ENCODE peak calls at places on chromosomes 5 and 9, in five cellular contexts. X is fibroblast of lung; Z is stimulated activated CD4-positive, alpha-beta T cell treated with anti-CD3 and anti-CD28 coated beads, Interleukin-15, amount 100 ng/mL, for 24 hours; P is iPS-NIHi11; N is anterior cingulate cortex. D is an unnamed sample.

GRCh38 chr5:76642390-76643040 is 19.3 kb upstream of the F2RL2 start:
- DNase-seq in X (peak), Z (no peak), P (no peak), N (no peak), D (no peak)

GRCh38 chr9:90300901-90301688 is 341.5 kb downstream of the DIRAS2 start:
- DNase-seq in X (peak), Z (no peak), P (peak), N (no peak), D (no peak)

GRCh38 chr9:97601228-97601898 is 31.8 kb downstream of the TSTD2 start:
- DNase-seq in X (no peak), Z (no peak), P (no peak), N (no peak), D (no peak)

GRCh38 chr9:94726495-94727191 is at the start of gene AOPEP:
- DNase-seq in X (peak), Z (peak), P (peak), N (peak), D (peak)

GRCh38 chr9:17906204-17906840 is 327.5 kb downstream of the SH3GL2 start:
- DNase-seq in X (no peak), Z (no peak), P (peak), N (no peak), D (no peak)

GRCh38 chr9:112705773-112706427 is 12.0 kb downstream of the INIP start:
- DNase-seq in X (peak), Z (no peak), P (peak), N (no peak), D (peak)

GRCh38 chr9:122814545-122814944 is 13.8 kb downstream of the PDCL start:
- DNase-seq in X (no peak), Z (no peak), P (no peak), N (no peak), D (peak)

GRCh38 chr5:3026099-3026498 is 274.6 kb upstream of the IRX2 start:
- DNase-seq in X (no peak), Z (no peak), P (no peak), N (no peak), D (no peak)

GRCh38 chr5:1068204-1068894 is 43.5 kb downstream of the SLC12A7 start:
- DNase-seq in X (no peak), Z (no peak), P (peak), N (no peak), D (no peak)

GRCh38 chr5:111787006-111787405 is 30.0 kb upstream of the NREP start:
- DNase-seq in X (peak), Z (no peak), P (no peak), N (no peak), D (no peak)

GRCh38 chr5:76617675-76618074 is 5.5 kb downstream of the F2RL2 start:
- DNase-seq in X (peak), Z (no peak), P (no peak), N (no peak), D (no peak)

GRCh38 chr9:6055213-6055612 is 39.8 kb upstream of the RANBP6 start:
- DNase-seq in X (peak), Z (peak), P (peak), N (no peak), D (peak)

GRCh38 chr9:130423272-130423671 is 21.5 kb upstream of the ASS1 start:
- DNase-seq in X (no peak), Z (no peak), P (no peak), N (no peak), D (no peak)

GRCh38 chr9:84996049-84996448 is 326.5 kb downstream of the NTRK2 start:
- DNase-seq in X (peak), Z (no peak), P (no peak), N (no peak), D (no peak)

GRCh38 chr9:130555968-130556367 is 23.4 kb upstream of the FUBP3 start:
- DNase-seq in X (peak), Z (no peak), P (no peak), N (no peak), D (no peak)

GRCh38 chr5:90626493-90626892 is 67.9 kb downstream of the ADGRV1 start:
- DNase-seq in X (no peak), Z (no peak), P (no peak), N (no peak), D (no peak)

GRCh38 chr9:33117306-33117705 is 40.8 kb upstream of the SMU1 start:
- DNase-seq in X (peak), Z (no peak), P (no peak), N (no peak), D (no peak)

GRCh38 chr5:96004754-96005153 is 43.1 kb upstream of the ELL2 start:
- DNase-seq in X (no peak), Z (no peak), P (no peak), N (no peak), D (peak)

GRCh38 chr5:114185274-114185673 is 176.6 kb upstream of the KCNN2 start:
- DNase-seq in X (no peak), Z (no peak), P (no peak), N (no peak), D (no peak)

GRCh38 chr9:17810728-17811634 is 232.1 kb downstream of the SH3GL2 start:
- DNase-seq in X (peak), Z (peak), P (peak), N (no peak), D (peak)

GRCh38 chr9:126518763-126519162 is 95.0 kb upstream of the LMX1B start:
- DNase-seq in X (no peak), Z (no peak), P (no peak), N (no peak), D (no peak)

GRCh38 chr5:180915924-180916323 is 17.0 kb downstream of the BTNL8 start:
- DNase-seq in X (no peak), Z (no peak), P (no peak), N (no peak), D (no peak)

GRCh38 chr5:126624534-126624933 is 23.8 kb downstream of the PHAX start:
- DNase-seq in X (peak), Z (no peak), P (no peak), N (no peak), D (no peak)

GRCh38 chr5:139795074-139796001 is at the start of gene PSD2:
- DNase-seq in X (peak), Z (peak), P (peak), N (no peak), D (no peak)

GRCh38 chr5:65157906-65158603 is 323.7 kb downstream of the ADAMTS6 start:
- DNase-seq in X (peak), Z (no peak), P (peak), N (no peak), D (no peak)

GRCh38 chr5:107365355-107366109 is 305.2 kb downstream of the EFNA5 start:
- DNase-seq in X (peak), Z (no peak), P (no peak), N (no peak), D (no peak)

GRCh38 chr5:109225695-109226094 is 184.1 kb downstream of the PJA2 start:
- DNase-seq in X (peak), Z (no peak), P (no peak), N (no peak), D (no peak)

GRCh38 chr9:120783611-120784047 is 9.6 kb downstream of the FBXW2 start:
- DNase-seq in X (peak), Z (no peak), P (no peak), N (no peak), D (no peak)

GRCh38 chr9:36625006-36625600 is 52.4 kb downstream of the MELK start:
- DNase-seq in X (peak), Z (no peak), P (peak), N (no peak), D (no peak)

GRCh38 chr9:133563286-133564213 is 29.0 kb downstream of the ADAMTSL2 start:
- DNase-seq in X (no peak), Z (no peak), P (no peak), N (no peak), D (no peak)

GRCh38 chr9:99513441-99514112 is 291.5 kb downstream of the SEC61B start:
- DNase-seq in X (no peak), Z (no peak), P (no peak), N (no peak), D (no peak)

D was measured in Karpas-422.